ENCODE peak calls at places on chromosome 11, in six cellular contexts. F is NCI-H2029 treated with DMSO at 0.1 percent for 48 hours; W is NCI-H2081; G is ELR; X is activated T-cell treated with anti-CD3 and anti-CD28 coated beads, Interleukin-2, amount 50 U/mL, for 72 hours; U is endothelial cell of umbilical vein. D is an unnamed sample.

GRCh38 chr11:76606102-76606793 is 64.3 kb downstream of the LRRC32 start:
- DNase-seq in F (no peak), W (no peak), G (no peak), X (no peak), U (no peak), D (no peak)

GRCh38 chr11:121687961-121688566 is 235.3 kb upstream of the SORL1-AS1 start:
- DNase-seq in F (peak), W (peak), G (peak), X (no peak), U (no peak), D (no peak)

GRCh38 chr11:106463796-106464201 is 386.3 kb downstream of the AASDHPPT start:
- DNase-seq in F (no peak), W (no peak), G (no peak), X (no peak), U (no peak), D (no peak)

GRCh38 chr11:121282376-121282775 is 10.2 kb upstream of the SC5D start:
- DNase-seq in F (no peak), W (no peak), G (no peak), X (no peak), U (no peak), D (no peak)

GRCh38 chr11:107545101-107545514 is 20.4 kb downstream of the ALKBH8 start:
- DNase-seq in F (no peak), W (no peak), G (peak), X (no peak), U (peak), D (no peak)

GRCh38 chr11:126083829-126084607 is 21.4 kb upstream of the CDON start:
- DNase-seq in F (peak), W (peak), G (no peak), X (peak), U (no peak), D (no peak)

GRCh38 chr11:69525516-69526452 is 44.3 kb downstream of the LINC01488 start:
- DNase-seq in F (no peak), W (no peak), G (no peak), X (no peak), U (no peak), D (no peak)

GRCh38 chr11:31560842-31561476 is 51.4 kb downstream of the ELP4 start:
- DNase-seq in F (no peak), W (no peak), G (no peak), X (no peak), U (no peak), D (peak)

GRCh38 chr11:86064236-86064803 is 4.6 kb downstream of the PICALM start:
- DNase-seq in F (no peak), W (no peak), G (peak), X (no peak), U (peak), D (no peak)

GRCh38 chr11:2207212-2207611 is 35.6 kb upstream of the TH start:
- DNase-seq in F (no peak), W (no peak), G (no peak), X (no peak), U (no peak), D (no peak)

GRCh38 chr11:46977940-46978595 is 41.5 kb downstream of the CSTPP1 start:
- DNase-seq in F (peak), W (no peak), G (peak), X (no peak), U (peak), D (peak)

D was measured in LNCaP clone FGC.